ENCODE peak calls at places on chromosomes 11 and 22, in four cellular contexts. H is Kasumi-1; Y is CD4-positive, alpha-beta T cell; P is NCI-H1436. A is an unnamed sample.
A peak's percentile ranks its signal among the peaks of the same experiment; 100 is the strongest.

GRCh38 chr11:125329786-125330185 is 165.2 kb downstream of the PKNOX2 start:
- DNase-seq in H (no peak), Y (no peak), P (no peak), A (no peak)

GRCh38 chr22:22824340-22825212 is 63.0 kb upstream of the IGLL5 start:
- DNase-seq in H (no peak), P (no peak), Y (no peak), A (no peak)

GRCh38 chr11:134754196-134754822 is 342.3 kb upstream of the B3GAT1 start:
- DNase-seq in Y (no peak), P (no peak), H (no peak), A (no peak)

GRCh38 chr11:104830080-104830479 is 68.2 kb downstream of the CASP12 start:
- DNase-seq in P (no peak), Y (no peak), H (no peak), A (peak; percentile 26)

GRCh38 chr22:17430298-17430900 is 61.1 kb downstream of the CECR2 start:
- DNase-seq in H (no peak), Y (no peak), P (no peak), A (no peak)

GRCh38 chr22:45934659-45935341 is 42.2 kb downstream of the WNT7B start:
- DNase-seq in Y (no peak), P (peak; percentile 11), H (no peak), A (peak; percentile 61)

GRCh38 chr11:78840190-78840589 is 265.5 kb upstream of the NARS2 start:
- DNase-seq in P (no peak), Y (no peak), H (no peak), A (no peak)

GRCh38 chr11:68140496-68141246 is 19.5 kb upstream of the CHKA start:
- DNase-seq in Y (no peak), P (no peak), H (no peak), A (no peak)

GRCh38 chr11:3050386-3051325 is 6.6 kb downstream of the CARS1 start:
- DNase-seq in P (no peak), Y (no peak), H (no peak), A (no peak)

GRCh38 chr11:12680246-12680939 is 6.2 kb downstream of the TEAD1 start:
- DNase-seq in Y (peak; percentile 3), H (no peak), P (peak; percentile 87), A (no peak)

GRCh38 chr11:35798983-35799382 is 136.4 kb downstream of the TRIM44 start:
- DNase-seq in Y (no peak), H (no peak), P (no peak), A (no peak)

GRCh38 chr11:58647866-58648265 is 25.4 kb downstream of the CNTF start:
- DNase-seq in P (no peak), Y (no peak), H (no peak), A (no peak)

GRCh38 chr22:19473578-19473977 is 5.4 kb downstream of the UFD1 start:
- DNase-seq in H (no peak), Y (no peak), P (no peak), A (no peak)

GRCh38 chr11:86931965-86932332 is 23.2 kb downstream of the FZD4 start:
- DNase-seq in H (no peak), P (no peak), Y (no peak), A (peak; percentile 23)

GRCh38 chr11:67267188-67268035 is 1.1 kb downstream of the GRK2 start:
- DNase-seq in H (peak; percentile 28), Y (no peak), P (no peak), A (no peak)